ENCODE peak calls at places on chromosome X, in eight cellular contexts. D, V, Q, T, B, E, M and C are unnamed samples.

GRCh38 chrX:16171039-16171438 is 3.8 kb downstream of the MAGEB17 start:
- DNase-seq in B (no peak), E (no peak), T (no peak), M (no peak), D (no peak), V (no peak), Q (no peak), C (no peak)

GRCh38 chrX:121851033-121851432 is 803.6 kb downstream of the GLUD2 start:
- DNase-seq in T (no peak), E (no peak), D (no peak), Q (no peak), M (no peak), V (no peak), B (no peak), C (no peak)

GRCh38 chrX:139106111-139106510 is 394.6 kb upstream of the FGF13 start:
- DNase-seq in M (no peak), B (no peak), E (no peak), T (no peak), D (no peak), Q (no peak), V (no peak), C (no peak)

GRCh38 chrX:15761564-15762191 is 23.6 kb downstream of the CA5B start:
- DNase-seq in D (no peak), B (no peak), Q (peak; percentile 7), E (no peak), M (no peak), T (no peak), V (peak; percentile 20), C (no peak)

GRCh38 chrX:12997898-12998687 is 23.2 kb downstream of the TMSB4X start:
- DNase-seq in E (no peak), M (no peak), D (no peak), V (peak; percentile 68), T (no peak), Q (no peak), B (no peak), C (no peak)

GRCh38 chrX:101986571-101986970 is 54.7 kb upstream of the ZMAT1 start:
- DNase-seq in E (no peak), V (no peak), D (no peak), M (no peak), T (no peak), Q (no peak), B (no peak), C (no peak)

GRCh38 chrX:1455948-1456280 is 3.2 kb upstream of the ASMTL start:
- DNase-seq in T (no peak), M (no peak), B (no peak), E (peak; percentile 56), V (no peak), Q (no peak), D (no peak), C (no peak)

GRCh38 chrX:144849141-144849540 is 398.2 kb upstream of the SPANXN1 start:
- DNase-seq in V (no peak), Q (no peak), B (no peak), T (no peak), E (no peak), D (no peak), M (no peak), C (no peak)

GRCh38 chrX:40224658-40225057 is 126.9 kb upstream of the BCOR start:
- DNase-seq in D (no peak), E (no peak), V (no peak), Q (no peak), M (no peak), B (no peak), T (peak; percentile 28), C (no peak)

GRCh38 chrX:13212191-13212651 is 107.6 kb downstream of the ATXN3L start:
- DNase-seq in D (no peak), E (no peak), V (no peak), B (no peak), M (no peak), Q (no peak), T (no peak), C (no peak)

GRCh38 chrX:107849747-107850478 is 24.2 kb downstream of the MID2 start:
- DNase-seq in D (no peak), Q (peak; percentile 14), B (no peak), M (no peak), V (no peak), E (no peak), T (no peak), C (no peak)

GRCh38 chrX:10755477-10756334 is 135.3 kb upstream of the MID1 start:
- DNase-seq in M (no peak), Q (peak; percentile 45), E (no peak), T (peak; percentile 5), B (no peak), V (peak; percentile 7), D (no peak), C (no peak)

GRCh38 chrX:103879339-103879738 is 47.3 kb upstream of the RAB9B start:
- DNase-seq in M (no peak), E (no peak), V (no peak), T (no peak), D (no peak), B (no peak), Q (no peak), C (no peak)

GRCh38 chrX:43958529-43958928 is 14.7 kb downstream of the NDP start:
- DNase-seq in T (peak; percentile 48), V (peak; percentile 15), M (peak; percentile 12), E (no peak), Q (peak; percentile 85), D (peak; percentile 81), B (no peak), C (no peak)

GRCh38 chrX:74262472-74263209 is 41.3 kb upstream of the ZCCHC13 start:
- DNase-seq in D (no peak), M (no peak), T (no peak), E (no peak), V (no peak), Q (peak; percentile 35), B (no peak), C (no peak)

GRCh38 chrX:40154853-40155616 is 57.3 kb upstream of the BCOR start:
- DNase-seq in M (peak; percentile 66), T (no peak), Q (peak; percentile 74), E (no peak), B (peak; percentile 83), V (peak; percentile 76), D (no peak), C (no peak)

GRCh38 chrX:7159132-7159861 is 11.3 kb upstream of the PUDP start:
- DNase-seq in B (no peak), T (peak; percentile 34), Q (peak; percentile 47), E (no peak), V (no peak), M (peak; percentile 19), D (no peak), C (no peak)

GRCh38 chrX:74422576-74423288 is 1.4 kb downstream of the SLC16A2 start:
- DNase-seq in M (peak; percentile 35), B (peak; percentile 71), E (peak; percentile 88), D (no peak), Q (no peak), T (peak; percentile 23), V (peak; percentile 65), C (no peak)

GRCh38 chrX:79366556-79366887 is 612 bp downstream of the ITM2A start:
- DNase-seq in T (no peak), B (no peak), D (no peak), Q (no peak), E (no peak), V (no peak), M (no peak), C (peak; percentile 1)

GRCh38 chrX:130836447-130836846 is 66.6 kb downstream of the ENOX2 start:
- DNase-seq in D (no peak), B (no peak), V (peak; percentile 13), E (no peak), T (no peak), Q (no peak), M (no peak), C (no peak)

GRCh38 chrX:110276778-110277177 is 41.1 kb downstream of the AMMECR1 start:
- DNase-seq in M (no peak), Q (no peak), T (no peak), V (no peak), E (no peak), B (no peak), D (no peak), C (no peak)

GRCh38 chrX:23726196-23726595 is 16.9 kb downstream of the ACOT9 start:
- DNase-seq in V (no peak), E (no peak), D (no peak), Q (no peak), B (no peak), T (no peak), M (no peak), C (no peak)

GRCh38 chrX:101108293-101108692 is 10.3 kb downstream of the CENPI start:
- DNase-seq in M (no peak), D (no peak), T (no peak), Q (no peak), E (no peak), B (no peak), V (no peak), C (no peak)

GRCh38 chrX:115988825-115989224 is 181.7 kb upstream of the AGTR2 start:
- DNase-seq in D (no peak), V (no peak), Q (no peak), E (no peak), T (no peak), B (no peak), M (no peak), C (no peak)
- TF ChIP-seq POLR2A in D (no peak), V (no peak), Q (no peak), E (no peak), T (no peak), B (no peak), M (no peak), C (no peak)

GRCh38 chrX:51743179-51743957 is at the start of gene GSPT2:
- DNase-seq in T (peak; percentile 41), E (peak; percentile 89), M (peak; percentile 75), D (no peak), V (peak; percentile 76), B (peak; percentile 67), Q (peak; percentile 83), C (peak; percentile 0)
- TF ChIP-seq POLR2A in T (no peak), E (no peak), M (peak; percentile 41), D (no peak), V (peak; percentile 64), B (no peak), Q (peak; percentile 89), C (no peak)

DNA sequence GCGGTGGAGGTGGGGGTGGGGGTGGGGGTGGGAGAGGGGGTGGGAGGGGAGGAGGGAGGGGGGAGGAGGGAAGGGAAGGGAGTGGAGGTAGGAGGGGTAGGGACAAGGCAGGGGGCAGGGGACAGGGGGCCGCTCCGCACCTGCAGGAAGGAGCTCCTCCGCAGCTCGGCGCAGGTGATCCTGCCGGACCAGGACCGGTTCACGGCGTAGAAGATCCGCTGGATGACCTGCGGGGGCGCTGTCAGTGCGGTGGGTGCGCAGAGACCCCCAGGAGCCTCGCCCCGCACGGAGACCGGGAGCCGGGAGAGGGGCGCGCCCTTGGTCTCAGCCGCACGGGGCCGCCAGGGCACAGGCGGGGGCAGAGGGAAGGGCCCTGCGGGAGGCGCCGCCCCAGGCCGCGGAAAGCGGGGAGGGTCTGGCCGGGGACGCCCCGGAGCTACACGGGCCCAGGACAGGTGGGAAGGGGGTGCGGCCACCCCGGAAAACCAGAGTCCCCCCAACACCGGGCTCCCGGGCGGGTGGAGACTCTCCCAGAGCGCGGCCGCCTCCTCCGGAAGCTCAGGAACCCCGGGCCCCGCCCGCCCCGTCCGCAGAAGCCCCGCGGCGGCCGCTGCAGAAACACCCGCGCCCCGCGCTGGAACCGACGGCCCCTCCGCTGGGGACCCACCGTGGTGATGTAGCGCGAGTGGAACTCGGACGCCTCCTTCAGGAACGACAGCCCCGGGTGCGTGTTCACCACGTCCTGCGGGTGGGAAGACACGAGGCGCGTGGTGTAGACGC is 27.6 kb upstream of the GTPBP6 start:
- DNase-seq in T (no peak), M (no peak), B (no peak), E (peak; percentile 58), V (no peak), D (no peak), Q (no peak), C (no peak)
- TF ChIP-seq POLR2A in T (no peak), M (no peak), B (no peak), E (no peak), V (no peak), D (no peak), Q (no peak), C (no peak)

GRCh38 chrX:55908685-55909212 is 191.2 kb downstream of the RRAGB start:
- DNase-seq in M (peak; percentile 39), V (peak; percentile 25), E (peak; percentile 81), Q (peak; percentile 12), B (no peak), D (no peak), T (peak; percentile 4), C (no peak)
- TF ChIP-seq POLR2A in M (peak; percentile 51), V (no peak), E (no peak), Q (no peak), B (no peak), D (no peak), T (no peak), C (no peak)